ENCODE peak calls at places on chromosomes 11 and 22, in ten cellular contexts. W, H, J, A, T, Y, C, B, Q and Z are unnamed samples.

GRCh38 chr11:95346207-95346718 is 115.3 kb upstream of the SESN3 start:
- DNase-seq in W (no peak), H (no peak), J (no peak), A (no peak), T (no peak), Y (no peak), C (no peak), B (no peak), Q (no peak), Z (no peak)

GRCh38 chr22:27690596-27690995 is 111.0 kb downstream of the MN1 start:
- DNase-seq in W (no peak), H (no peak), J (no peak), A (no peak), T (no peak), Y (no peak), C (no peak), B (no peak), Q (no peak), Z (no peak)

GRCh38 chr11:4134844-4135243 is 40.2 kb downstream of the RRM1 start:
- DNase-seq in W (no peak), H (no peak), J (no peak), A (no peak), T (no peak), Y (no peak), C (no peak), B (no peak), Q (peak; percentile 16), Z (no peak)

GRCh38 chr11:67463680-67464410 is 5.2 kb downstream of the TMEM134 start:
- DNase-seq in W (no peak), H (peak; percentile 54), J (peak; percentile 71), A (peak; percentile 91), T (peak; percentile 43), Y (no peak), C (peak; percentile 76), B (no peak), Q (no peak), Z (peak; percentile 45)

GRCh38 chr11:113329725-113330124 is 15.3 kb downstream of the TTC12 start:
- DNase-seq in W (no peak), H (no peak), J (no peak), A (no peak), T (no peak), Y (no peak), C (no peak), B (no peak), Q (no peak), Z (no peak)

GRCh38 chr11:33559567-33559966 is 141.1 kb downstream of the C11orf91 start:
- DNase-seq in W (no peak), H (no peak), J (no peak), A (no peak), T (no peak), Y (no peak), C (no peak), B (no peak), Q (no peak), Z (no peak)

GRCh38 chr11:65445604-65446445 is 23.2 kb downstream of the NEAT1 start:
- DNase-seq in W (no peak), H (peak; percentile 34), J (peak; percentile 25), A (peak; percentile 24), T (no peak), Y (no peak), C (no peak), B (no peak), Q (peak; percentile 77), Z (no peak)

GRCh38 chr22:24181088-24181995 is at the start of gene SUSD2:
- DNase-seq in W (no peak), H (peak; percentile 60), J (no peak), A (peak; percentile 88), T (peak; percentile 82), Y (no peak), C (peak; percentile 77), B (no peak), Q (no peak), Z (peak; percentile 34)

GRCh38 chr11:108645956-108646355 is 18.9 kb upstream of the DDX10 start:
- DNase-seq in W (no peak), H (no peak), J (no peak), A (no peak), T (no peak), Y (no peak), C (no peak), B (no peak), Q (no peak), Z (no peak)

GRCh38 chr11:111573821-111574249 is 28.4 kb upstream of the SIK2 start:
- DNase-seq in W (no peak), H (no peak), J (no peak), A (no peak), T (no peak), Y (no peak), C (no peak), B (no peak), Q (peak; percentile 51), Z (no peak)

GRCh38 chr11:1171985-1172728 is 14.4 kb downstream of the MUC5AC start:
- DNase-seq in W (no peak), H (no peak), J (no peak), A (no peak), T (no peak), Y (no peak), C (no peak), B (no peak), Q (no peak), Z (no peak)
- H3K4me3 ChIP-seq in W (no peak overlapping the region), H (no peak overlapping the region), J (no peak overlapping the region), A (no peak overlapping the region), T (no peak overlapping the region), Y (no peak overlapping the region), C (no peak overlapping the region), B (no peak overlapping the region), Q (no peak overlapping the region), Z (no peak overlapping the region)

DNA sequence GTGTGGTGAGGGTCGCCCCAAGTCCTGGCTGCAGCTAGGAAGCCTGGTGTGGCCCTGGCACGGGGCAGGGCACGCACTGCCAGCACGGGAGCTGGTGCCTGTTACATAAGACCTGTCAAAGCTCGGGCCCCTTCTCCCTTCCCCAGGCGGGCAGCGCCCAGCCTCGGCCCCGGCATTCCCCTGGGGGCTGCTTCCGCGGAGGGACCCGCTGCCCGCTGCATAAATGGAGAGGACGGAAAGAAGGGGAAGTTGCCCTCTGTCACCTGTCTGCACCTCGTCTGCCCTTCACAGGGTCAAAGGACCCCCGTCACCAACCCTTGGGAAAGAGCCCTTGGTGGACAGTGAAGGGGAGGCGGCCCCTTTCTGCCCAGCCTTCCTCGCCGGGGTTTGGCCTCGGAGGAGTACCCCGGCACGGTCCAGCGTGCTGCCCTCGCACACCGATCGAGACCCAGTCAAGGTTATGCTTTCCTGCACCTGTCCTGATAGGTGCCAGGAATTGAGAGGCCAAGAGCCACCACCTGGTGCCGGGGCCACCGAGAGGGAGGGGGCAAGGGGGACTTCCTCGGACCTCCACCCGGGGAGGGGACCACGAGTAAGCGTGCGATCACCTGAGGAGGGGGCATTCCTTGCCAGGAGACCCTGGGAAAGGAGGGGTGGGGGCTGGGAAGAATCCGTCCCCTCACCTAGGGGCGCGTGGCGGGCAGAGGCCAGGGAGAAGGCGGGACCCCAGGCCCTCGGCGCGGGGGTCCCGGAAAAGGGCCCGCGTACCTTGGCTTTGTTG is 16.8 kb upstream of the MFRP start:
- DNase-seq in W (no peak), H (no peak), J (peak; percentile 65), A (peak; percentile 46), T (no peak), Y (no peak), C (peak; percentile 43), B (no peak), Q (no peak), Z (no peak)
- H3K4me1 ChIP-seq in W (no peaks in the 10 kb centered on the region), H (peaks cover 59% of the 10 kb centered on the region), J (peaks cover 58% of the 10 kb centered on the region), A (peaks cover 7% of the 10 kb centered on the region), T (peaks cover 67% of the 10 kb centered on the region), Y (peaks cover 9% of the 10 kb centered on the region), C (peaks cover 21% of the 10 kb centered on the region), B (peaks cover 14% of the 10 kb centered on the region), Q (peaks cover 47% of the 10 kb centered on the region), Z (peaks cover 95% of the 10 kb centered on the region)

GRCh38 chr11:43467958-43468357 is 109.2 kb downstream of the TTC17 start:
- DNase-seq in W (no peak), H (no peak), J (no peak), A (no peak), T (no peak), Y (no peak), C (no peak), B (no peak), Q (no peak), Z (no peak)

GRCh38 chr11:43458486-43458885 is 99.8 kb downstream of the TTC17 start:
- DNase-seq in W (no peak), H (no peak), J (no peak), A (no peak), T (no peak), Y (no peak), C (no peak), B (no peak), Q (no peak), Z (no peak)

DNA sequence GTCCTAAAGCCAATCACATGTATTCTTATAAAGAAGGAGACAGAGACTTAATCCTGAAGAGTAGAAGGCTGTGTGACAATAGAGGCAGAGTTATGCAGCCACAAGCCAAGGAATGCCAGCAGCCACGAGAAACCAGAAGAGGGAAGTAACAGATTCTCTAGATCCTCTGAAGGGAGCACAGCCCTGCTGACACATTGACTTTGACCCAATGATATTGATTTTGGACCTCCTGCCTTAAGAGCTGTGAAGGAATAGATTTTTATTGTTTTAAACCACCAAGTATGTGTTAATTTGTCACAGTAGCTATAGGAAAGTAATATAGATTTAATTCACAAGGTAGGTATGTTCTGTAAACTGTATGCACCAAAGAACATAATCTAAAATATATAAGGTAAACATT is 103.6 kb downstream of the TTC17 start:
- DNase-seq in W (no peak), H (no peak), J (no peak), A (no peak), T (no peak), Y (no peak), C (no peak), B (no peak), Q (no peak), Z (no peak)
- H3K9me3 ChIP-seq in W (no peaks in the 10 kb centered on the region), H (no peaks in the 10 kb centered on the region), J (no peaks in the 10 kb centered on the region), A (no peaks in the 10 kb centered on the region), T (no peaks in the 10 kb centered on the region), Y (no peaks in the 10 kb centered on the region), C (peaks cover 13% of the 10 kb centered on the region), B (no peaks in the 10 kb centered on the region), Q (no peaks in the 10 kb centered on the region), Z (peaks cover 5% of the 10 kb centered on the region)

GRCh38 chr11:122176651-122177050 is 60.6 kb upstream of the BLID start:
- DNase-seq in W (no peak), H (no peak), J (no peak), A (no peak), T (no peak), Y (no peak), C (no peak), B (no peak), Q (no peak), Z (no peak)

GRCh38 chr11:122175316-122175715 is 59.3 kb upstream of the BLID start:
- DNase-seq in W (no peak), H (no peak), J (no peak), A (no peak), T (no peak), Y (no peak), C (no peak), B (no peak), Q (no peak), Z (no peak)

GRCh38 chr11:122179966-122180365 is 64.0 kb upstream of the BLID start:
- DNase-seq in W (no peak), H (no peak), J (no peak), A (no peak), T (no peak), Y (no peak), C (no peak), B (no peak), Q (no peak), Z (no peak)

GRCh38 chr11:122178795-122179194 is 62.8 kb upstream of the BLID start:
- DNase-seq in W (no peak), H (no peak), J (no peak), A (no peak), T (no peak), Y (no peak), C (no peak), B (no peak), Q (peak; percentile 36), Z (no peak)

GRCh38 chr11:122177238-122177637 is 61.2 kb upstream of the BLID start:
- DNase-seq in W (no peak), H (no peak), J (no peak), A (no peak), T (no peak), Y (no peak), C (no peak), B (no peak), Q (no peak), Z (no peak)
- H3K4me3 ChIP-seq in W (no peak overlapping the region), H (no peak overlapping the region), J (no peak overlapping the region), A (no peak overlapping the region), T (no peak overlapping the region), Y (no peak overlapping the region), C (no peak overlapping the region), B (no peak overlapping the region), Q (no peak overlapping the region), Z (no peak overlapping the region)